ENCODE peak calls at places on chromosomes 13 and 19, in seven cellular contexts. H is Right ventricle myocardium superior; N is NCI-H1694 treated with DMSO at 0.1 percent for 48 hours; T is activated CD4-positive, alpha-beta memory T cell treated with anti-CD3 and anti-CD28 coated beads, Interleukin-2, amount 10 ng/mL, durations not matched to agents 7 days and 5 days; K is stimulated activated CD8-positive, alpha-beta memory T cell treated with anti-CD3 and anti-CD28 coated beads, Interleukin-15, amount 100 ng/mL, for 4 hours; E is stimulated activated naive CD4-positive, alpha-beta T cell treated with Interleukin-2 at 50 U/mL for 16 hours; O is heart left ventricle. I is an unnamed sample.

GRCh38 chr13:77859450-77859849 is 59.2 kb downstream of the EDNRB start:
- DNase-seq in H (peak; percentile 47), N (no peak), T (no peak), K (no peak), E (no peak), O (no peak), I (no peak)

GRCh38 chr19:50932018-50932689 is 20.7 kb downstream of the KLK5 start:
- DNase-seq in H (no peak), N (no peak), T (no peak), K (no peak), E (no peak), O (no peak), I (no peak)

GRCh38 chr19:6238643-6239281 is 41.0 kb downstream of the MLLT1 start:
- DNase-seq in H (peak; percentile 80), N (no peak), T (no peak), K (no peak), E (no peak), O (peak; percentile 85), I (no peak)

GRCh38 chr19:39941615-39942507 is 7.4 kb upstream of the FCGBP start:
- DNase-seq in H (no peak), N (no peak), T (peak; percentile 60), K (peak; percentile 40), E (peak; percentile 32), O (no peak), I (peak; percentile 81)

GRCh38 chr13:44690376-44690775 is 114.2 kb upstream of the TSC22D1 start:
- DNase-seq in H (no peak), N (no peak), T (no peak), K (no peak), E (no peak), O (no peak), I (no peak)

GRCh38 chr13:95298971-95299627 is 2.2 kb downstream of the ABCC4 start:
- DNase-seq in H (no peak), N (no peak), T (no peak), K (no peak), E (no peak), O (no peak), I (no peak)

GRCh38 chr19:31232871-31233270 is 116.4 kb downstream of the TSHZ3 start:
- DNase-seq in H (no peak), N (no peak), T (no peak), K (no peak), E (no peak), O (no peak), I (no peak)

GRCh38 chr19:18774107-18774506 is 17.0 kb downstream of the COMP start:
- DNase-seq in H (no peak), N (no peak), T (no peak), K (no peak), E (no peak), O (no peak), I (no peak)

GRCh38 chr13:105587786-105588185 is 947.7 kb downstream of the EFNB2 start:
- DNase-seq in H (no peak), N (no peak), T (no peak), K (no peak), E (no peak), O (no peak), I (no peak)

GRCh38 chr13:29884671-29885424 is 34.4 kb upstream of the UBL3 start:
- DNase-seq in H (no peak), N (no peak), T (no peak), K (no peak), E (no peak), O (no peak), I (no peak)

GRCh38 chr19:56087647-56088346 is 33.3 kb downstream of the ZNF787 start:
- DNase-seq in H (no peak), N (no peak), T (no peak), K (no peak), E (no peak), O (no peak), I (no peak)

GRCh38 chr19:44905437-44906160 is at the start of gene APOE:
- DNase-seq in H (no peak), N (no peak), T (no peak), K (no peak), E (no peak), O (no peak), I (no peak)

GRCh38 chr19:39424934-39425333 is 10.8 kb downstream of the RPS16 start:
- DNase-seq in H (peak; percentile 33), N (no peak), T (no peak), K (no peak), E (no peak), O (peak; percentile 49), I (no peak)

GRCh38 chr19:53868091-53868891 is 608 bp downstream of the MYADM start:
- DNase-seq in H (peak; percentile 81), N (no peak), T (peak; percentile 59), K (no peak), E (peak; percentile 33), O (peak; percentile 82), I (no peak)

GRCh38 chr13:89113744-89114143 is 1442.6 kb downstream of the SLITRK5 start:
- DNase-seq in H (no peak), N (no peak), T (no peak), K (no peak), E (no peak), O (no peak), I (no peak)

GRCh38 chr19:38003427-38004099 is 96.6 kb downstream of the SIPA1L3 start:
- DNase-seq in H (peak; percentile 79), N (peak; percentile 96), T (no peak), K (no peak), E (no peak), O (peak; percentile 81), I (peak; percentile 33)

GRCh38 chr19:1944088-1944915 is 3.3 kb downstream of the CSNK1G2 start:
- DNase-seq in H (no peak), N (no peak), T (no peak), K (no peak), E (no peak), O (no peak), I (no peak)

GRCh38 chr13:63408227-63409202 is 1992.9 kb upstream of the PCDH20 start:
- DNase-seq in H (no peak), N (no peak), T (no peak), K (no peak), E (no peak), O (no peak), I (no peak)